ENCODE peak calls at places on chromosomes 7 and 10, in six cellular contexts. D is HCT116, T is IMR-90, R is testis, U is A549, A is Peyer's patch. Y is an unnamed sample.

GRCh38 chr10:65818990-65819389 is 1106.8 kb upstream of the LRRTM3 start:
- DNase-seq in D (no peak), T (no peak), R (no peak), U (no peak), A (no peak), Y (no peak)

GRCh38 chr7:25638590-25638989 is 410.3 kb upstream of the NPVF start:
- DNase-seq in D (no peak), T (no peak), R (no peak), U (no peak), A (no peak), Y (no peak)

GRCh38 chr7:100017300-100017699 is 1.9 kb downstream of the ZKSCAN1 start:
- DNase-seq in D (no peak), T (no peak), R (no peak), U (no peak), A (no peak), Y (peak)

GRCh38 chr10:21172774-21173432 is 275.8 kb upstream of the NEBL start:
- DNase-seq in D (no peak), T (no peak), R (peak), U (no peak), A (no peak), Y (no peak)

GRCh38 chr10:93261089-93261488 is 187.4 kb downstream of the CYP26A1 start:
- DNase-seq in D (no peak), T (no peak), R (no peak), U (no peak), A (no peak), Y (no peak)

GRCh38 chr10:46328853-46329689 is 42.3 kb downstream of the ANTXRL start:
- DNase-seq in D (no peak), T (no peak), R (peak), U (no peak), A (no peak), Y (no peak)

GRCh38 chr7:157132796-157133195 is 5.9 kb upstream of the UBE3C start:
- DNase-seq in D (no peak), T (no peak), R (no peak), U (no peak), A (no peak), Y (no peak)

GRCh38 chr7:157528785-157529341 is 192.1 kb downstream of the DNAJB6 start:
- DNase-seq in D (no peak), T (no peak), R (peak), U (no peak), A (no peak), Y (peak)

GRCh38 chr10:114526497-114527238 is 122.4 kb upstream of the AFAP1L2 start:
- DNase-seq in D (peak), T (peak), R (peak), U (peak), A (peak), Y (peak)
- TF ChIP-seq POLR2A in D (peak), T (no peak), R (peak), U (peak), A (peak), Y (no peak)

DNA sequence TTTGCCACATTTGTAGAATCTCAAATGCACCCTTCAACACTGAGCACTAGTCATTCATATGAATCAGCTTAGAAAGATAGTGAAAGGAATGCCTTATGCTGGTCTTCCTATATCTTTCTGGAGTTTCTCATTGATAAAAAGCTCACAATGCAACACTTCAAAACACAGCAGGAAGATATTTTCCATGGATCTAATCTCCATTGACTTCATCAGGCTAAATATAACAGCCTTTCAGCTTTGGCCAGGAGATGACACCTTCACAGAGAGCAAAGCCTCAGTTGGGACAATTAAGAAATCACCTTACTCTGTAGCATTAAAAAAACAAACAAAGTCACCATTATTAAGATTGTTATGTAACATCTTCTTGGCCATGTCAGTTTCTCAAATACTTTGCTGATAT is 6.7 kb downstream of the NRP1 start:
- DNase-seq in D (no peak), T (peak), R (no peak), U (no peak), A (no peak), Y (no peak)
- TF ChIP-seq CTCF in D (peak), T (peak), R (no peak), U (peak), A (peak), Y (no peak)

GRCh38 chr7:2374830-2375728 is 20.5 kb downstream of the EIF3B start:
- DNase-seq in D (no peak), T (no peak), R (no peak), U (no peak), A (no peak), Y (no peak)

GRCh38 chr7:2373124-2373556 is 18.5 kb downstream of the EIF3B start:
- DNase-seq in D (no peak), T (no peak), R (peak), U (no peak), A (no peak), Y (no peak)

GRCh38 chr7:2372724-2373123 is 18.1 kb downstream of the EIF3B start:
- DNase-seq in D (no peak), T (no peak), R (no peak), U (no peak), A (no peak), Y (no peak)

GRCh38 chr7:2374401-2374800 is 19.8 kb downstream of the EIF3B start:
- DNase-seq in D (no peak), T (no peak), R (no peak), U (no peak), A (no peak), Y (no peak)

GRCh38 chr7:2373646-2374045 is 19.0 kb downstream of the EIF3B start:
- DNase-seq in D (no peak), T (no peak), R (no peak), U (no peak), A (no peak), Y (no peak)
- TF ChIP-seq POLR2A in D (no peak), T (no peak), R (no peak), U (no peak), A (no peak), Y (no peak)

DNA sequence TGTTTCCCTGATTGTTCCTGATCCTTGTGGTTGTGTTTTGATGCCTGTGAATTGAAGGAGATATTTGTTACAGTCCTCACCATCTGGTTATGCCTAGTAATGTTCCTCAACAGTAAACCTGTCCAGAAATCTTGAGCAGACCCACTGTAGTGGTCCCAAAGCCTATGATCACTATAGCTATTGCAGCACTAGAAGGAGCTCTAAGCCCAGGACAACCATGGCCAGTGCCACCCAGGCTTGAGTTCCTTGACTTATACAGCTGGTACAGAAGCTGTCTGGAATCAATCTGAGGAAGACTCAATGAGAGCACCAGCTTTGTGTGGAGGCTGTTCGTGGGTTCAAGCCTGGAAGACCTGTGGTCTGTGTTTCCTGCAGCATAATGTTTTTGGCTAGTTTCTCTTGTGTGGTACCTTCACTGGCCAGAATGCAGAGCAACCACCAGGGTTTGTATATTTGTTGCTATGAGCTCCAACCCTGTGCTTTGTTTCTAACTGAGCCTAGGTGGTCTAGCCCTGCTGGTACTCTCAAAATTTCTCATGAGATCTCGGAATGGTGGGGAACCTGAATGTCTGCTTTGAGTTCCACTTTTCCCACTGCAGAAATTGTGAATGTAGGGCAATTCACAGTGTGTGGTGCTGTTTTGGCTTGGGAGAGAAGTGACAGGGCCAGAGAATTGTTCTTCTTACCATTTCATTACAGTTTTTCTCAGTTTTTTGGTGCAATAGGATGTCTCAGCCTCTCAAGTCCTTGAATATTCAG is 355.2 kb downstream of the SUGCT start:
- DNase-seq in D (no peak), T (no peak), R (no peak), U (no peak), A (no peak), Y (no peak)
- TF ChIP-seq CTCF in D (no peak), T (no peak), R (no peak), U (no peak), A (no peak), Y (no peak)

GRCh38 chr10:91632671-91633550 is at the start of gene PPP1R3C:
- DNase-seq in D (no peak), T (peak), R (peak), U (peak), A (peak), Y (peak)
- TF ChIP-seq POLR2A in D (no peak), T (peak), R (no peak), U (peak), A (no peak), Y (no peak)

DNA sequence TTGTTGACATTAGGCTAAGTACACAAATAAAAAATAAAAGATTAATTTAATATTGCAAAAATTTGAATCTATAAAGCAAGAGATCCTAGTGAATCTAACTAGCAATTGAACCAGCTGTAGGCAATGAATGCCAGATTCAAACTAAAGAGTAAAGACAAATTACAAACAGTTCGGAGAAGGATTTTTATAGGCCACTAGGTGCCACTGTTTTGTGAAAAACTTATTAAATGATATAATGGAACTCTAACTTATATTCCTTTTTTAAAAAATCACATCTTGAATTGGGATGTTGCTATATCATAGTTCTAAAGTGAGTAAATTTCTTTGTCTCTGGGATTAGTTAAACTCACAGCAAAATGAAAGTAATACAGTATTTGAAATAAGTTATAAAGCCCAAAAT is 39.1 kb upstream of the GNAI1 start:
- DNase-seq in D (no peak), T (peak), R (no peak), U (no peak), A (no peak), Y (no peak)
- TF ChIP-seq CTCF in D (peak), T (peak), R (peak), U (peak), A (peak), Y (peak)

DNA sequence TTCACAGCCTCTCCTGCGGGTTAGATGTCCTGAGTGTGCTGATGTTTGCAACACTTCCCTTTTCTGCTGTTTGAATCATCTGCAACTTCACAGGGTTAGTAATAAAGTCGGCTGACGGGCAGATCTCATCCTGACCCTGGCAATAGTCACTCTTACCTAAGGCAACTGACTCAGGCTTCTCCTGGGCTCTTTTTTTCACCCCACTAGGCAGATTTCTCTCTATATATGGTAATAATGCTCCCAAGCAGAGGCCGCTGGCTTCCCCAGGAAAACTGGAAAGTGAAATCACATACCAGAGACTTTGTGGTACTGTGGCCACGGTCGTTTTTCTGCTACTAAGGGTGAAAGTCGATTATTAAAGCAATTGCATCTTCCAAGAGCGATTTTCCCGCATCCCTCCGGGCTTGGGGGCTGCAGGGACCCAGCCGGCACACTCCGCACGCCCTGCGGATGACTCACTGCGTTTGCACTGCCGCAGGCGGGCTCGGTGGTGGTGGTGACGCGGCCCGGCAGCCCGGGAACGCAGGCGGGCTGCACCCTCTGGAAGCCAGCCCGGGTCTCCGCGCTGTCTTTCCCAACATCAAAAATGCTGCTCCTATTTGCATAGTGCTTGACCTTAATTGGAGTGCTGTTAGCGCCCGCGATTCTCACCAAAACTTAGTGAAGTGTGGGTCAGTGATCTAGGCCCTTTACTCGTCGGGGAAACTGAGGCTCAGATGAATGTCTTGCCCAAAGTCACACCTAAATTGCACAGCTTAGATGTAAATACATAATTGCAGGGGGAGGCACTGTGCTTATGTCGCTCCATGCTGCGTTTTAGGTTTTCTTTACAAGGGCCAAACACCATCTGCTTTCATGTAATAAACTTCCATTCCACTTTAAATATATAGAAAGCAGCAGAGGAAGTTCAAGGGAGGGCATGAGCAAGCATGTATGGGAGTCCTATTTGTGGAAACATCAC is 47.6 kb upstream of the ITGB1 start:
- DNase-seq in D (peak), T (peak), R (peak), U (peak), A (peak), Y (peak)
- TF ChIP-seq POLR2A in D (no peak), T (peak), R (no peak), U (no peak), A (no peak), Y (no peak)

GRCh38 chr10:116733566-116733965 is 8.8 kb downstream of the HSPA12A start:
- DNase-seq in D (no peak), T (peak), R (no peak), U (no peak), A (no peak), Y (no peak)

GRCh38 chr10:116741391-116742351 is 695 bp downstream of the HSPA12A start:
- DNase-seq in D (no peak), T (no peak), R (peak), U (no peak), A (no peak), Y (no peak)

GRCh38 chr10:116738359-116738738 is 4.0 kb downstream of the HSPA12A start:
- DNase-seq in D (no peak), T (no peak), R (no peak), U (no peak), A (no peak), Y (no peak)

GRCh38 chr10:116740971-116741370 is 1.4 kb downstream of the HSPA12A start:
- DNase-seq in D (no peak), T (no peak), R (peak), U (no peak), A (no peak), Y (no peak)

GRCh38 chr10:116737582-116738358 is 4.6 kb downstream of the HSPA12A start:
- DNase-seq in D (no peak), T (no peak), R (no peak), U (no peak), A (no peak), Y (no peak)
- TF ChIP-seq CTCF in D (peak), T (peak), R (no peak), U (peak), A (no peak), Y (peak)

GRCh38 chr10:13893926-13894325 is 307.2 kb downstream of the PRPF18 start:
- DNase-seq in D (no peak), T (peak), R (no peak), U (no peak), A (no peak), Y (no peak)
- TF ChIP-seq POLR2A in D (no peak), T (no peak), R (no peak), U (no peak), A (no peak), Y (no peak)

GRCh38 chr10:116691079-116691398 is 51.3 kb downstream of the HSPA12A start:
- DNase-seq in D (no peak), T (no peak), R (no peak), U (no peak), A (no peak), Y (no peak)

GRCh38 chr10:116691544-116692126 is 50.7 kb downstream of the HSPA12A start:
- DNase-seq in D (no peak), T (no peak), R (peak), U (no peak), A (no peak), Y (no peak)

GRCh38 chr10:116689744-116690143 is 52.6 kb downstream of the HSPA12A start:
- DNase-seq in D (no peak), T (no peak), R (no peak), U (no peak), A (no peak), Y (no peak)

GRCh38 chr10:116689096-116689495 is 53.3 kb downstream of the HSPA12A start:
- DNase-seq in D (no peak), T (no peak), R (no peak), U (no peak), A (no peak), Y (no peak)

GRCh38 chr10:116690356-116691078 is 51.8 kb downstream of the HSPA12A start:
- DNase-seq in D (no peak), T (peak), R (peak), U (no peak), A (no peak), Y (no peak)
- TF ChIP-seq CTCF in D (no peak), T (peak), R (no peak), U (no peak), A (peak), Y (no peak)